ENCODE peak calls at places on chromosomes 7 and 10, in six cellular contexts. R is fibroblast of lung, V is cardiac muscle cell, K is thyroid gland, A is A549, C is mammary epithelial cell. Q is an unnamed sample. For H3K4me1, the result is how much of the 10 kb centered on the place peaks cover.

GRCh38 chr7:133253522-133253882 is 624 bp downstream of the EXOC4 start:
- DNase-seq in R (peak), V (peak), K (peak), A (peak), C (peak), Q (no peak)

GRCh38 chr7:140358771-140359095 is 39.6 kb downstream of the SLC37A3 start:
- DNase-seq in R (no peak), V (no peak), K (no peak), A (no peak), C (no peak), Q (no peak)

GRCh38 chr7:30974605-30975256 is 11.0 kb downstream of the GHRHR start:
- DNase-seq in R (peak), V (peak), K (peak), A (peak), C (peak), Q (peak)

GRCh38 chr10:71970331-71970730 is 6.1 kb downstream of the CHST3 start:
- DNase-seq in R (no peak), V (no peak), K (peak), A (peak), C (peak), Q (no peak)

GRCh38 chr10:1659221-1659791 is 78.0 kb downstream of the ADARB2 start:
- DNase-seq in R (no peak), V (no peak), K (no peak), A (no peak), C (no peak), Q (no peak)

GRCh38 chr7:54843961-54844360 is 85.0 kb upstream of the SEC61G start:
- DNase-seq in R (no peak), V (no peak), K (no peak), A (no peak), C (peak), Q (no peak)

GRCh38 chr10:72353963-72354355 is 760 bp downstream of the DNAJB12 start:
- DNase-seq in R (peak), V (peak), K (no peak), A (no peak), C (no peak), Q (no peak)

GRCh38 chr10:6204063-6204340 is 1.3 kb downstream of the PFKFB3 start:
- DNase-seq in R (peak), V (no peak), K (peak), A (no peak), C (no peak), Q (no peak)

GRCh38 chr7:147586526-147586925 is 1004.0 kb upstream of the C7orf33 start:
- DNase-seq in R (no peak), V (no peak), K (no peak), A (no peak), C (peak), Q (no peak)

GRCh38 chr7:24826662-24827020 is 69.4 kb upstream of the GSDME start:
- DNase-seq in R (peak), V (no peak), K (no peak), A (no peak), C (peak), Q (no peak)

GRCh38 chr7:29854257-29854938 is 48.1 kb downstream of the WIPF3 start:
- DNase-seq in R (peak), V (peak), K (no peak), A (no peak), C (peak), Q (peak)

GRCh38 chr10:46321770-46322169 is 35.0 kb downstream of the ANTXRL start:
- DNase-seq in R (no peak), V (no peak), K (no peak), A (no peak), C (no peak), Q (no peak)

GRCh38 chr7:158829021-158829341 is 328 bp downstream of the ESYT2 start:
- DNase-seq in R (peak), V (peak), K (peak), A (peak), C (peak), Q (no peak)

GRCh38 chr7:27100601-27101187 is 1.8 kb downstream of the HOXA2 start:
- DNase-seq in R (peak), V (no peak), K (no peak), A (no peak), C (no peak), Q (no peak)

GRCh38 chr10:58086144-58086762 is 181.4 kb downstream of the IPMK start:
- DNase-seq in R (no peak), V (no peak), K (no peak), A (no peak), C (no peak), Q (no peak)

GRCh38 chr10:35127289-35127891 is 744 bp downstream of the CREM start:
- DNase-seq in R (peak), V (peak), K (peak), A (peak), C (peak), Q (no peak)

GRCh38 chr7:35680403-35681013 is 14.4 kb downstream of the HERPUD2 start:
- DNase-seq in R (peak), V (no peak), K (no peak), A (no peak), C (no peak), Q (no peak)

GRCh38 chr7:114986181-114986800 is 64.4 kb downstream of the MDFIC start:
- DNase-seq in R (no peak), V (no peak), K (no peak), A (no peak), C (peak), Q (no peak)

GRCh38 chr7:66778201-66778600 is 37.7 kb downstream of the RABGEF1 start:
- DNase-seq in R (peak), V (no peak), K (no peak), A (no peak), C (no peak), Q (no peak)

GRCh38 chr10:70714245-70714644 is 41.9 kb downstream of the ADAMTS14 start:
- DNase-seq in R (no peak), V (no peak), K (peak), A (no peak), C (no peak), Q (no peak)

GRCh38 chr7:133477786-133478185 is 224.9 kb downstream of the EXOC4 start:
- DNase-seq in R (no peak), V (no peak), K (no peak), A (no peak), C (no peak), Q (no peak)

GRCh38 chr10:19815478-19816419 is 483 bp upstream of the PLXDC2 start:
- DNase-seq in R (peak), V (peak), K (peak), A (peak), C (peak), Q (no peak)

GRCh38 chr7:20114463-20114862 is 102.7 kb downstream of the MACC1 start:
- DNase-seq in R (peak), V (peak), K (no peak), A (peak), C (no peak), Q (no peak)

GRCh38 chr10:4241724-4242345 is 456.8 kb upstream of the KLF6 start:
- DNase-seq in R (peak), V (peak), K (no peak), A (no peak), C (peak), Q (no peak)
- H3K4me3 ChIP-seq in R (peak), V (no peak), K (no peak), A (no peak), C (peak), Q (no peak)

DNA sequence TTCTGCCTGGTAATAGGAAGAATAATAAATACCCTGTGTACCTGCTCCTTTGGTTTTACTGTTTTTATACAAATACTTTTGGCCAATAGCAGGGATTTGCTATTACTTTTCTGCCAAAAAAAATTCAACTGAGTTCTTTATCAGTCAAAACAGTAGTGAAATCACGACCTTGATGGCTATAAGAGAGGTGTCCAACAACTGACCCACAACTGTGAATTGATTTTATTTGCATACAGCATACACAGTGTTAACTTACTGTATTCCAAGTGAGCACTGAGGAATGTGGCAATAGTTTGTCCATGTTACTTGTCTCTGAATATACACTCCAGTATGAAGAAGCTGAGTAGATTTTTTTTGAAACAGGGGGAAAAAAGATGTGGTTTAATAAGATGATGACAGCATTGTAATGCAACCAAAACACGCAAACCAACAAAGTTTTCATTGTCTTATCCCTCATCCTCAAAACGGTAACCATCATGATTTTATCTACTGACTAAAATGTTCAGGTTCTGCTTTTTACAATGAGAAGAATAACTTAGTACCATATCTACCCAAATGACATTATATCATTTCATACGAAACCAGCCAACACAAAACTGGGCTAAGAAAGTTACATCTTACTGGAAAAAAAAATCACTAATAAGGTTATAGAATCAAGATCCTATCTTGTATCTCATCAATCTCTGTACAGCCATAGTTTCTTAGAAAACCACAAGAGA is 63.3 kb downstream of the GSAP start:
- DNase-seq in R (peak), V (no peak), K (no peak), A (no peak), C (peak), Q (no peak)
- H3K4me1 ChIP-seq in R (under half), V (under half), K (under half), A (under half), C (under half), Q (under half)

DNA sequence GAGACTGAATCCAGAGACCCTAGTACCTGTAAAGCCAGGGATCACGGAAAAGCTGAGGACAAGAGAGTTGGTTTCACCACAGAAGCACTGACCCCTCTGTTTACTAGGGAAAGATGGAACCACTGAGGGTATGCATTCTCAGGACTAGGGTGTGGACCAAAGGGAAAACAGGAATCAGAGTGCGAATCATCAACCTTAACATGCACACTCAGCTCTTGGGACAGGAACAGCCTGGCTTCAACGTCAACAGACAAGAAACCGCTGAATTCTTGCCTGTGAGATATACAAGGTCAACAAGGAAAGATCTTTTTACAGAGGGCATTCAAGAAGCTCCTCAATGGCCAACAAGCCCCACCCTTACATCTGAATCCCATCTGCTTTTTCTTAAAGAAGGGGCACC is 14.9 kb downstream of the TNRC18 start:
- DNase-seq in R (peak), V (no peak), K (no peak), A (no peak), C (peak), Q (no peak)
- H3K27ac ChIP-seq in R (no peak), V (no peak), K (no peak), A (no peak), C (no peak), Q (no peak)

DNA sequence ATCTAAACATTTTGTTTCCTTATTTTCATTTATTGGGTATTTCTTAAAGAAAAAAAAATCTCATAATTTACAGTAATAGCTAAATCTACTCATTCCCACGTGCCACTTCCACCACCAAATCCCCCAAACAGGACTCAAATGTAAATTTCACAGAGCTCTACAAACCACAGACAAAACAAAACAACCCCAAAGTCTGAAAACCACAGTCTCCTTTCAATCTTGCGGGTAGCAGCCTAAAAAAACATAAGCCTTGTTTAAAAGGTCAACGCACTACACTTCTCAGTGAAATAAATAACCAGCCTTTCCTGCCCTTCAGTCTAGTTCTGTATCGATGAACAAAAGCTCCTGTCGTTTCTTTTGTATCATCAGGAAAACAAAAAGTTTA is 121.8 kb upstream of the AFAP1L2 start:
- DNase-seq in R (peak), V (peak), K (no peak), A (no peak), C (no peak), Q (no peak)
- H3K4me3 ChIP-seq in R (no peak), V (peak), K (peak), A (peak), C (peak), Q (peak)

GRCh38 chr7:2838873-2839578 is 5.1 kb downstream of the GNA12 start:
- DNase-seq in R (no peak), V (peak), K (no peak), A (no peak), C (no peak), Q (no peak)

GRCh38 chr7:2843191-2843685 is 870 bp downstream of the GNA12 start:
- DNase-seq in R (no peak), V (no peak), K (peak), A (no peak), C (no peak), Q (no peak)

GRCh38 chr7:2841907-2842306 is 2.2 kb downstream of the GNA12 start:
- DNase-seq in R (no peak), V (no peak), K (no peak), A (no peak), C (no peak), Q (no peak)

GRCh38 chr7:2838451-2838850 is 5.7 kb downstream of the GNA12 start:
- DNase-seq in R (no peak), V (no peak), K (no peak), A (no peak), C (no peak), Q (no peak)

DNA sequence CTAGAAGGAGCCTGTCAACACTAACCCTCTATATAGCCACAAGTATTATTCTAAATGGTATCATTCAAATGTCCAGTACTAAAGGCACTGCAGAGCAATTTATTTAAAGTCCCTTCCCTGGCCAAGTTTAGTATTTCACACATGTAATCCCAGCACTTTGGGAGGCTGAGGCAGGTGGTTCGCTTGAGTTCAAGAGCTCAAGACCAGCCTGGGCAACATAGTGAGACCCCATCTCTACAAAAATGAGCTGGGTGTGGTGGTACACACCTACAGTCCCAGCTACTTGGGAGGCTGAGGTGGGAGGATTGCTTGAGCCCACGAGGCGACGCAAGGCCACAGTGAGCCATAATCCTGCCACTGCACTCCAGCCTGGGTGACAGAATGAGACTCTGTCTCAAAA is 3.6 kb downstream of the GNA12 start:
- DNase-seq in R (no peak), V (no peak), K (no peak), A (no peak), C (no peak), Q (no peak)
- H3K4me1 ChIP-seq in R (under half), V (under half), K (under half), A (under half), C (under half), Q (under half)

GRCh38 chr10:131909929-131910328 is 9.1 kb downstream of the PPP2R2D start:
- DNase-seq in R (no peak), V (no peak), K (no peak), A (no peak), C (no peak), Q (no peak)

GRCh38 chr10:131907679-131908078 is 6.9 kb downstream of the PPP2R2D start:
- DNase-seq in R (no peak), V (no peak), K (no peak), A (no peak), C (no peak), Q (no peak)

GRCh38 chr10:131909014-131909808 is 8.4 kb downstream of the PPP2R2D start:
- DNase-seq in R (no peak), V (no peak), K (no peak), A (no peak), C (no peak), Q (no peak)

GRCh38 chr10:131906269-131906639 is 5.4 kb downstream of the PPP2R2D start:
- DNase-seq in R (no peak), V (no peak), K (no peak), A (no peak), C (no peak), Q (no peak)

DNA sequence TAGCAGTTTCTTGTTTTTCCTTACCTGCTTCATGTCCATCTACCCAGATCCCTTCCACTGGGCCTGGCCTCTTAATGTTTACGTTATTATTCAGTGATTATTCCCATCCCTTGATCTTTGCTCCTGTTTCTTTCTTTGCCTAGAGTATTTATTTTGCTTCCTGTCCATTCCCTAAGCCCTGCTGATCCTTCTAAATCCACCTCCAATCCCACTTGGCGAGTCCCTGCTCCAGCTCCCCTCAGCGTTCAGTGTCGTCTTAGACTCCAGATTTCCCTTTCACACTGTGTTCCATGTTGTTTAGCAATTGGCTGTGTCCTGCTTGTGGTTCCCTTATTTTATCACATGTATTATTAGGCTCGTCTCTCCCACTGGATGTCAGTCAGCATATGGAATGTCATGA is 7.3 kb downstream of the PPP2R2D start:
- DNase-seq in R (no peak), V (no peak), K (no peak), A (no peak), C (no peak), Q (no peak)
- H3K27ac ChIP-seq in R (no peak), V (no peak), K (no peak), A (no peak), C (no peak), Q (no peak)

DNA sequence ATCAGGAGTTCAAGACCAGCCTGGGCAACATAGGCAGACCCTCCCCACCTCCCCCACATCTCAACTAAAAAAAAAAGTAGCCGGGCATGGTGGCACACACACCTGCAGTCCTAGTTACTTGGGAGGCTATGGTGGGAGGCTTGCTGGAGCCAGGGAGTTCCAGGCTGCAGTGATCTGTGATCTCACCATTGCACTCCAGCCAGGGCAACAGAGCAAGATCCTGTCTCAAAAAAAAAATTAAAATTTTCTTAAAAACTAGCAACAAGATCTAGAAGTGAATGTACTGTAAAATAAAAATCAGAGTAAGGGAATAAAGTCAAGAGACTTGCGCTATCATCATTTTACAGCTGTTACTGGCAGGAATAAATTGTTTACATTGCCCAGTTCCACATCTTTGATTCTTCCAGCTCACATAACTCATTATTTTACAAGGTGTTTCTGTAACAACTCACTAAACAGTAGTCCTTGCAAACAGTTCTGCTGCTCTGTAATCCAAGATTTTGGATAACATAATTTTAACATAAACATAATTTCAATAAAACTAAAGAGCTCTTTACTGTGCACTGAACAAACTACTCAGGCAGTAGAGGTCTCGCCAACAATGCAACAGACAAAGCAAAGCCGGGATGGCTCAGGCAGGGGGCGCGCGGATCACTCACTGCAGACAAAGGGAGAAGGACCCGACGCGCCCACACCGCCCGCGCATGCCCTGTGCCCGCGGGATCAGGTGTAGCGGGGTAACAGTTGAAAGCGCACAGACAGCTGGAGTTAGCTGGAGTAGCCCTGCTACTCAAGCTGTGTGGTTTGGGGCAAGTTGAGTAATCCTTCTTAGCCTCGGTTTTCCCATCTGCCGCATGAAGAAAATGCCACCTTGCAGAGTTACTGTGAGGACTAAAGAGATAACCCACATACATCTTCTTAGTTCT is 73.3 kb upstream of the NFE2L3 start:
- DNase-seq in R (peak), V (peak), K (peak), A (peak), C (peak), Q (no peak)
- H3K4me3 ChIP-seq in R (no peak), V (no peak), K (no peak), A (peak), C (no peak), Q (no peak)